ENCODE peak calls at places on chromosomes 16 and 17, in ten cellular contexts. One of them, this sample, is unnamed.

GRCh38 chr16:3038896-3039295 is 2.2 kb upstream of the BICDL2 start:
- DNase-seq in body of pancreas: no peak
- DNase-seq in cardiac muscle cell: no peak
- DNase-seq in H7: peak
- DNase-seq in upper lobe of right lung: no peak
- DNase-seq in tibial artery: no peak
- DNase-seq in stomach: no peak
- DNase-seq in fibroblast of mammary gland: no peak
- DNase-seq in Jurkat, Clone E6-1: no peak
- DNase-seq in K562: no peak
- DNase-seq in this sample: no peak

GRCh38 chr16:23587726-23588125 is 8.4 kb downstream of the NDUFAB1 start:
- DNase-seq in Jurkat, Clone E6-1: no peak
- DNase-seq in cardiac muscle cell: no peak
- DNase-seq in fibroblast of mammary gland: peak
- DNase-seq in tibial artery: no peak
- DNase-seq in H7: no peak
- DNase-seq in upper lobe of right lung: no peak
- DNase-seq in stomach: no peak
- DNase-seq in body of pancreas: no peak
- DNase-seq in K562: no peak
- DNase-seq in this sample: no peak

GRCh38 chr16:66927918-66928649 is 2.7 kb upstream of the RRAD start:
- DNase-seq in H7: no peak
- DNase-seq in upper lobe of right lung: no peak
- DNase-seq in tibial artery: no peak
- DNase-seq in fibroblast of mammary gland: peak
- DNase-seq in Jurkat, Clone E6-1: no peak
- DNase-seq in K562: no peak
- DNase-seq in cardiac muscle cell: no peak
- DNase-seq in body of pancreas: no peak
- DNase-seq in stomach: no peak
- DNase-seq in this sample: no peak

GRCh38 chr17:2084766-2085647 is 30.1 kb downstream of the HIC1 start:
- DNase-seq in H7: peak
- DNase-seq in stomach: no peak
- DNase-seq in K562: no peak
- DNase-seq in tibial artery: peak
- DNase-seq in fibroblast of mammary gland: peak
- DNase-seq in body of pancreas: no peak
- DNase-seq in upper lobe of right lung: no peak
- DNase-seq in cardiac muscle cell: no peak
- DNase-seq in Jurkat, Clone E6-1: no peak
- DNase-seq in this sample: peak

GRCh38 chr16:5412721-5413120 is 315.1 kb upstream of the EEF2KMT start:
- DNase-seq in H7: peak
- DNase-seq in stomach: no peak
- DNase-seq in K562: no peak
- DNase-seq in body of pancreas: no peak
- DNase-seq in cardiac muscle cell: no peak
- DNase-seq in fibroblast of mammary gland: no peak
- DNase-seq in tibial artery: no peak
- DNase-seq in upper lobe of right lung: no peak
- DNase-seq in Jurkat, Clone E6-1: no peak
- DNase-seq in this sample: no peak

GRCh38 chr17:64200080-64201042 is 62.7 kb downstream of the TEX2 start:
- DNase-seq in tibial artery: no peak
- DNase-seq in fibroblast of mammary gland: peak
- DNase-seq in Jurkat, Clone E6-1: peak
- DNase-seq in cardiac muscle cell: no peak
- DNase-seq in K562: no peak
- DNase-seq in stomach: no peak
- DNase-seq in upper lobe of right lung: no peak
- DNase-seq in body of pancreas: no peak
- DNase-seq in H7: no peak
- DNase-seq in this sample: no peak

GRCh38 chr17:17561408-17562144 is 29.9 kb downstream of the PEMT start:
- DNase-seq in tibial artery: peak
- DNase-seq in stomach: peak
- DNase-seq in cardiac muscle cell: no peak
- DNase-seq in K562: no peak
- DNase-seq in H7: no peak
- DNase-seq in Jurkat, Clone E6-1: no peak
- DNase-seq in upper lobe of right lung: peak
- DNase-seq in body of pancreas: peak
- DNase-seq in fibroblast of mammary gland: no peak
- DNase-seq in this sample: peak

GRCh38 chr16:66030036-66030435 is 336.5 kb upstream of the CDH5 start:
- DNase-seq in cardiac muscle cell: no peak
- DNase-seq in K562: no peak
- DNase-seq in body of pancreas: no peak
- DNase-seq in H7: no peak
- DNase-seq in tibial artery: no peak
- DNase-seq in fibroblast of mammary gland: peak
- DNase-seq in upper lobe of right lung: no peak
- DNase-seq in stomach: no peak
- DNase-seq in Jurkat, Clone E6-1: no peak
- DNase-seq in this sample: no peak

GRCh38 chr17:63914471-63914870 is 3.4 kb upstream of the CSHL1 start:
- DNase-seq in tibial artery: no peak
- DNase-seq in upper lobe of right lung: no peak
- DNase-seq in H7: no peak
- DNase-seq in body of pancreas: no peak
- DNase-seq in cardiac muscle cell: no peak
- DNase-seq in stomach: no peak
- DNase-seq in Jurkat, Clone E6-1: no peak
- DNase-seq in fibroblast of mammary gland: no peak
- DNase-seq in K562: no peak
- DNase-seq in this sample: no peak

GRCh38 chr17:1491406-1492248 is 859 bp downstream of the MYO1C start:
- DNase-seq in K562: peak
- DNase-seq in Jurkat, Clone E6-1: no peak
- DNase-seq in body of pancreas: peak
- DNase-seq in H7: peak
- DNase-seq in upper lobe of right lung: peak
- DNase-seq in fibroblast of mammary gland: no peak
- DNase-seq in tibial artery: peak
- DNase-seq in stomach: peak
- DNase-seq in cardiac muscle cell: peak
- DNase-seq in this sample: peak

GRCh38 chr16:48596326-48596725 is 13.7 kb downstream of the N4BP1 start:
- DNase-seq in tibial artery: no peak
- DNase-seq in K562: no peak
- DNase-seq in cardiac muscle cell: no peak
- DNase-seq in stomach: no peak
- DNase-seq in H7: no peak
- DNase-seq in upper lobe of right lung: no peak
- DNase-seq in Jurkat, Clone E6-1: no peak
- DNase-seq in fibroblast of mammary gland: no peak
- DNase-seq in body of pancreas: no peak
- DNase-seq in this sample: no peak

GRCh38 chr17:78986048-78986648 is 6.4 kb upstream of the LGALS3BP start:
- DNase-seq in H7: no peak
- DNase-seq in K562: peak
- DNase-seq in tibial artery: no peak
- DNase-seq in upper lobe of right lung: no peak
- DNase-seq in stomach: peak
- DNase-seq in fibroblast of mammary gland: peak
- DNase-seq in cardiac muscle cell: no peak
- DNase-seq in body of pancreas: peak
- DNase-seq in Jurkat, Clone E6-1: no peak
- DNase-seq in this sample: peak

GRCh38 chr17:50035421-50035879 is 20.5 kb upstream of the ITGA3 start:
- DNase-seq in K562: peak
- DNase-seq in upper lobe of right lung: no peak
- DNase-seq in cardiac muscle cell: no peak
- DNase-seq in body of pancreas: no peak
- DNase-seq in Jurkat, Clone E6-1: no peak
- DNase-seq in stomach: no peak
- DNase-seq in fibroblast of mammary gland: no peak
- DNase-seq in tibial artery: no peak
- DNase-seq in H7: no peak
- DNase-seq in this sample: no peak

GRCh38 chr17:153851-154250 is 16.5 kb downstream of the SCGB1C2 start:
- DNase-seq in tibial artery: no peak
- DNase-seq in cardiac muscle cell: no peak
- DNase-seq in fibroblast of mammary gland: no peak
- DNase-seq in stomach: no peak
- DNase-seq in H7: no peak
- DNase-seq in body of pancreas: no peak
- DNase-seq in upper lobe of right lung: peak
- DNase-seq in K562: no peak
- DNase-seq in Jurkat, Clone E6-1: no peak
- DNase-seq in this sample: no peak

GRCh38 chr16:58449768-58450167 is 50.2 kb upstream of the NDRG4 start:
- DNase-seq in stomach: no peak
- DNase-seq in body of pancreas: no peak
- DNase-seq in H7: no peak
- DNase-seq in cardiac muscle cell: no peak
- DNase-seq in upper lobe of right lung: no peak
- DNase-seq in fibroblast of mammary gland: no peak
- DNase-seq in Jurkat, Clone E6-1: peak
- DNase-seq in tibial artery: no peak
- DNase-seq in K562: no peak
- DNase-seq in this sample: no peak

GRCh38 chr17:81520021-81520894 is 7.7 kb upstream of the ACTG1 start:
- DNase-seq in upper lobe of right lung: peak
- DNase-seq in Jurkat, Clone E6-1: no peak
- DNase-seq in body of pancreas: peak
- DNase-seq in K562: no peak
- DNase-seq in cardiac muscle cell: peak
- DNase-seq in fibroblast of mammary gland: no peak
- DNase-seq in stomach: no peak
- DNase-seq in tibial artery: no peak
- DNase-seq in H7: no peak
- DNase-seq in this sample: no peak
- H3K4me3 ChIP-seq in upper lobe of right lung: peak
- H3K4me3 ChIP-seq in Jurkat, Clone E6-1: no peak
- H3K4me3 ChIP-seq in body of pancreas: no peak
- H3K4me3 ChIP-seq in K562: peak
- H3K4me3 ChIP-seq in cardiac muscle cell: peak
- H3K4me3 ChIP-seq in fibroblast of mammary gland: no peak
- H3K4me3 ChIP-seq in stomach: no peak
- H3K4me3 ChIP-seq in tibial artery: no peak
- H3K4me3 ChIP-seq in H7: peak
- H3K4me3 ChIP-seq in this sample: no peak

GRCh38 chr17:74892974-74893911 is at the start of gene FADS6:
- DNase-seq in body of pancreas: no peak
- DNase-seq in cardiac muscle cell: no peak
- DNase-seq in tibial artery: no peak
- DNase-seq in stomach: no peak
- DNase-seq in H7: peak
- DNase-seq in fibroblast of mammary gland: no peak
- DNase-seq in Jurkat, Clone E6-1: no peak
- DNase-seq in upper lobe of right lung: no peak
- DNase-seq in K562: no peak
- DNase-seq in this sample: no peak
- H3K4me3 ChIP-seq in body of pancreas: no peak
- H3K4me3 ChIP-seq in cardiac muscle cell: peak
- H3K4me3 ChIP-seq in tibial artery: peak
- H3K4me3 ChIP-seq in stomach: peak
- H3K4me3 ChIP-seq in H7: peak
- H3K4me3 ChIP-seq in fibroblast of mammary gland: no peak
- H3K4me3 ChIP-seq in Jurkat, Clone E6-1: no peak
- H3K4me3 ChIP-seq in upper lobe of right lung: no peak
- H3K4me3 ChIP-seq in K562: peak
- H3K4me3 ChIP-seq in this sample: peak

DNA sequence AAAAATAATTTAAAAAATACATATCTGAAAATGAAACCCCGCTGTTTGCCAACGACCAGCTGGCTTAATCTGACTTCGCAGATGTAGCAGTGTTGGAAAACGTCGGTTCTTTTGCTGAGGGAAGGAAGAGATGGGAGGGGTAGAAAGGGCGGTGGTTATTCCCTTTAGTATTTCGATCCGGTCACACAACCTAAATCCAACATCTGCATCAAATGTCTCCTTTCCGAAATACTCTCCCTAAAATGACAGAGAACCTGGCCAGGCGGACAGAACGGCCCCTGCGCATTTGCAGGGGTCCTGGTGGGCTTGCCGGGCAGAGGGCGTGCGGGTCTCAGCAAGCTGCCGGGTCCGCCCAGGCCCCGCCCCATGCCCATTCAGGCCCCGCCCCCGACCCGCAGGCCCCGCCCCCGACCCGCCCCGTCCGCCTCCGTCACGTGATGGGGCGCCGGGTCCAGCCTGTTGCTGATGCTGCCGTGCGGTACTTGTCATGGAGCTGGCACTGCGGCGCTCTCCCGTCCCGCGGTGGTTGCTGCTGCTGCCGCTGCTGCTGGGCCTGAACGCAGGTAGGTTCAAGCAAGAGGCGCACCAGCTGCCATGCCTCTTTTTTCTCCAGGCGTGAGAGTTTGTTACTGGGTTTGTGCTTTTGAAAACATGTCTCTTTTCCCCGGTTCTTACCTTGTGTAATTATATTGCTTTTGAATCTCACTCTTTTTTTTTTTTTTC is at the start of gene SCPEP1:
- DNase-seq in tibial artery: peak
- DNase-seq in upper lobe of right lung: peak
- DNase-seq in body of pancreas: peak
- DNase-seq in stomach: peak
- DNase-seq in Jurkat, Clone E6-1: peak
- DNase-seq in K562: peak
- DNase-seq in fibroblast of mammary gland: peak
- DNase-seq in H7: peak
- DNase-seq in cardiac muscle cell: peak
- DNase-seq in this sample: peak
- H3K4me3 ChIP-seq in tibial artery: peak
- H3K4me3 ChIP-seq in upper lobe of right lung: peak
- H3K4me3 ChIP-seq in body of pancreas: peak
- H3K4me3 ChIP-seq in stomach: peak
- H3K4me3 ChIP-seq in Jurkat, Clone E6-1: peak
- H3K4me3 ChIP-seq in K562: peak
- H3K4me3 ChIP-seq in fibroblast of mammary gland: peak
- H3K4me3 ChIP-seq in H7: peak
- H3K4me3 ChIP-seq in cardiac muscle cell: peak
- H3K4me3 ChIP-seq in this sample: peak

DNA sequence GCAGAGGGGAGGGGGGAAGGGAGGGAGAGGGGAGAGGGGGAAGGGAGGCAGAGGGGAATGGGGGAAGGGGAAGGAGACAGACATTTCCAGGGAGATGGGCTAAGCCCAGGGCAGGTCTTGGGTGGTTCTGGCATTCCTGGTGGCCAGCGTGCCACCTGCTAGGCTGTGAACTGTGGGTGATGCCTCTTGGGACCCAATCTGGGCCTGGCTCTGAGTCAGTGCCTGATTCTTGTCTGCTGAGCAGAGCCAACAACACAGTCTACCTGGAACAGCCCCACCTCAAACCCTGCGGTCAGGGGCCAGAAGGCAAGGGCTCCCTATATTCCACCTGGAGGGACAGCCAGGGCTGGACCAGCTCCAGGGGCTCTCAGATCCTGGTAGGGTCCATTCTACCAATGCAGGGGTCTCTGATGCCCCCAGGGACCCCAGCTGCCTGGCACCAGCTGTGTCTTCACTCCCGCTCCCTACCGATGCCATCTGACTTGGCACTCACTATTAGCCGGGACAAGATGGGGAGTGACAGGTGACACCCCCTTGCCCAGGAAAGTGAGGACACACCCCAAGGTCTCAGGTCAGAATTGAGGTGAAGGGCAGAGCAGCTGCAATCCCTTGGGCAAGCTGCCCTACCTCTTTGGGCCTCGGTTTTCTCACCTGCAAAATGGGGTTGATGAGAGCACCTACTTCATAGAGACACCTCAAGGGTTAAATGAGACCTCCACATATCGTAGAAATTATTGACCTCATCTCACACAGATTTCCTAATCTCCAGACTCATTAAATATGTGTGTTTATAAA is 87.2 kb downstream of the LITAF start:
- DNase-seq in H7: peak
- DNase-seq in K562: no peak
- DNase-seq in fibroblast of mammary gland: no peak
- DNase-seq in cardiac muscle cell: no peak
- DNase-seq in tibial artery: no peak
- DNase-seq in stomach: peak
- DNase-seq in upper lobe of right lung: no peak
- DNase-seq in Jurkat, Clone E6-1: no peak
- DNase-seq in body of pancreas: no peak
- DNase-seq in this sample: no peak
- H3K4me3 ChIP-seq in H7: no peak
- H3K4me3 ChIP-seq in K562: no peak
- H3K4me3 ChIP-seq in fibroblast of mammary gland: no peak
- H3K4me3 ChIP-seq in cardiac muscle cell: no peak
- H3K4me3 ChIP-seq in tibial artery: no peak
- H3K4me3 ChIP-seq in stomach: no peak
- H3K4me3 ChIP-seq in upper lobe of right lung: no peak
- H3K4me3 ChIP-seq in Jurkat, Clone E6-1: no peak
- H3K4me3 ChIP-seq in body of pancreas: no peak
- H3K4me3 ChIP-seq in this sample: no peak